ENCODE peak calls at places on chromosomes 1 and 21, in eight cellular contexts. V is adipocyte; I is AG09309; C is bronchial epithelial cell; Q is GM23248; B is activated CD8-positive, alpha-beta memory T cell treated with anti-CD3 and anti-CD28 coated beads for 1 hour; M is H7; U is ELR. D is an unnamed sample.

GRCh38 chr21:37383066-37383465 is 16.5 kb downstream of the DYRK1A start:
- DNase-seq in V (peak), I (no peak), C (no peak), Q (no peak), B (no peak), M (no peak), U (no peak), D (no peak)

GRCh38 chr1:92277105-92277504 is 21.7 kb downstream of the GLMN start:
- DNase-seq in V (peak), I (no peak), C (peak), Q (peak), B (no peak), M (no peak), U (peak), D (no peak)

GRCh38 chr1:53656062-53656915 is 82.7 kb downstream of the GLIS1 start:
- DNase-seq in V (peak), I (peak), C (no peak), Q (peak), B (no peak), M (no peak), U (peak), D (no peak)

GRCh38 chr1:64223329-64224151 is 20.1 kb downstream of the UBE2U start:
- DNase-seq in V (peak), I (peak), C (peak), Q (peak), B (no peak), M (no peak), U (peak), D (no peak)

GRCh38 chr1:116954450-116954849 is 44.7 kb downstream of the PTGFRN start:
- DNase-seq in V (no peak), I (no peak), C (no peak), Q (no peak), B (no peak), M (no peak), U (no peak), D (no peak)

GRCh38 chr1:100449477-100449876 is 88.5 kb upstream of the GPR88 start:
- DNase-seq in V (no peak), I (no peak), C (no peak), Q (no peak), B (no peak), M (no peak), U (no peak), D (no peak)

GRCh38 chr1:202107801-202108731 is 14.7 kb upstream of the GPR37L1 start:
- DNase-seq in V (no peak), I (no peak), C (peak), Q (no peak), B (no peak), M (peak), U (no peak), D (peak)

GRCh38 chr1:96464991-96465875 is 256.4 kb upstream of the PTBP2 start:
- DNase-seq in V (no peak), I (no peak), C (no peak), Q (no peak), B (no peak), M (peak), U (no peak), D (no peak)

GRCh38 chr1:27392778-27393635 is 585 bp downstream of the GPR3 start:
- DNase-seq in V (peak), I (no peak), C (no peak), Q (no peak), B (no peak), M (peak), U (peak), D (no peak)

GRCh38 chr1:55138740-55139283 is 76.4 kb downstream of the USP24 start:
- DNase-seq in V (no peak), I (no peak), C (no peak), Q (no peak), B (no peak), M (no peak), U (no peak), D (no peak)

GRCh38 chr1:77874804-77875445 is 13.5 kb upstream of the NEXN start:
- DNase-seq in V (peak), I (no peak), C (peak), Q (peak), B (no peak), M (no peak), U (peak), D (peak)

GRCh38 chr1:65830306-65830705 is 37.6 kb downstream of the PDE4B start:
- DNase-seq in V (no peak), I (no peak), C (peak), Q (no peak), B (no peak), M (no peak), U (peak), D (no peak)

GRCh38 chr1:223000549-223001135 is 142.4 kb downstream of the TLR5 start:
- DNase-seq in V (peak), I (no peak), C (no peak), Q (no peak), B (no peak), M (no peak), U (no peak), D (no peak)

GRCh38 chr1:39872698-39873097 is 10.6 kb downstream of the TRIT1 start:
- DNase-seq in V (no peak), I (no peak), C (no peak), Q (no peak), B (no peak), M (no peak), U (no peak), D (peak)

D was measured in islet precursor cell.